ENCODE peak calls at places on chromosome 22, in four cellular contexts. One of them, this sample, is unnamed.

GRCh38 chr22:26986051-26986881 is 328.9 kb downstream of the MIAT start:
- DNase-seq in hepatocyte: no peak
- DNase-seq in RWPE1: no peak
- DNase-seq in stomach: no peak
- DNase-seq in this sample: no peak

GRCh38 chr22:25153961-25154685 is 45.5 kb upstream of the CRYBB3 start:
- DNase-seq in stomach: peak; percentile 89
- DNase-seq in RWPE1: peak; percentile 81
- DNase-seq in hepatocyte: peak; percentile 60
- DNase-seq in this sample: no peak

GRCh38 chr22:41770715-41771452 is 29.6 kb upstream of the CCDC134 start:
- DNase-seq in hepatocyte: no peak
- DNase-seq in RWPE1: peak; percentile 8
- DNase-seq in stomach: no peak
- DNase-seq in this sample: no peak

GRCh38 chr22:35152316-35152715 is 86.4 kb downstream of the ISX start:
- DNase-seq in hepatocyte: no peak
- DNase-seq in RWPE1: no peak
- DNase-seq in stomach: no peak
- DNase-seq in this sample: no peak

GRCh38 chr22:42780070-42780540 is 59.4 kb upstream of the A4GALT start:
- DNase-seq in stomach: peak; percentile 51
- DNase-seq in RWPE1: peak; percentile 42
- DNase-seq in hepatocyte: peak; percentile 93
- DNase-seq in this sample: peak; percentile 79

GRCh38 chr22:40401532-40401931 is 31.1 kb downstream of the SGSM3 start:
- DNase-seq in RWPE1: no peak
- DNase-seq in stomach: no peak
- DNase-seq in hepatocyte: no peak
- DNase-seq in this sample: no peak

GRCh38 chr22:19066531-19067271 is 55.5 kb downstream of the DGCR2 start:
- DNase-seq in hepatocyte: no peak
- DNase-seq in stomach: no peak
- DNase-seq in RWPE1: peak; percentile 76
- DNase-seq in this sample: no peak

GRCh38 chr22:18012528-18012927 is 11.8 kb downstream of the MICAL3 start:
- DNase-seq in hepatocyte: peak; percentile 60
- DNase-seq in RWPE1: peak; percentile 28
- DNase-seq in stomach: no peak
- DNase-seq in this sample: no peak

GRCh38 chr22:48103126-48103875 is 1340.9 kb downstream of the TBC1D22A start:
- DNase-seq in stomach: peak; percentile 3
- DNase-seq in RWPE1: no peak
- DNase-seq in hepatocyte: no peak
- DNase-seq in this sample: peak; percentile 25

GRCh38 chr22:20807315-20807752 is 33.4 kb downstream of the SERPIND1 start:
- DNase-seq in stomach: no peak
- DNase-seq in hepatocyte: peak; percentile 49
- DNase-seq in RWPE1: peak; percentile 38
- DNase-seq in this sample: peak; percentile 77

GRCh38 chr22:19876314-19876940 is 21.8 kb upstream of the GNB1L start:
- DNase-seq in hepatocyte: no peak
- DNase-seq in RWPE1: no peak
- DNase-seq in stomach: no peak
- DNase-seq in this sample: no peak

DNA sequence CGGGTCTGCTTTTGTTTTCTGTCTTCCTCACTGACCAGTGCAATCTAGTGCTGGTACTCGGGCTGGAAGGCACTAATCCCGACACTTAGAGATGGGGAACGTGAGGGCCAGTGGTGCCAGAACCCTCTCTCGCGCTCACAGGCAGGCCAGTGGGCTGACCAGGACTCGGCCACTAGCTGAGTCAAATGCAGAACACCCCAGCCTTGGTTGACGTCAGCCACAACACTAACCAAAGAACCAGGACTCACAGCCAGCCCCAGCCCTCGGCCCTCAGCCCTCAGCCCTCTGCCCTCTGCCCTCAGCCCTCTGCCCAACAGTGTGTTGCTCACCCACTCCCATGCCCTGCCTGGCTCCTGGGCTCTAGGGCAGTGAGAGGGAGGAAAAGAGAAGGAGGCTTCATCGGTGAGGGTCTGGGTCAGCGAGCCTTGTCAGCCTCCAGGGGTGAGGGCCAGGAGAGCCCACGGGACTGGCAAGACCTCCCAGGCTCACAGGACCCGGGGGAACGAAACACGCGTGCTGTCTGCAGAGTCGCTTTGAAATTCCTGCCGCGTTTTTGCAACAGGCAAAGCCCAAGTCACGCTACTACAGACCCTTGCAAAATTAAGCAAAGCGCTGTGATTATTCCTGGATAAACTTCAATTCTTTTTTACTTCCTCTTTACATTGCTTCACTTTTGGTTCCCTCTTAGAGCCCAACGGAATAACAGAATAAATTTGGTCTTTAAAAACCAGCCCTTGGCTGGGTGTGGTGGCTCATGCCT is 27.5 kb downstream of the KIAA0930 start:
- DNase-seq in hepatocyte: no peak
- DNase-seq in stomach: no peak
- DNase-seq in RWPE1: no peak
- DNase-seq in this sample: peak; percentile 48
- H3K27ac ChIP-seq in hepatocyte: peak overlapping the region; percentile 82
- H3K27ac ChIP-seq in stomach: peak overlapping the region; percentile 21
- H3K27ac ChIP-seq in RWPE1: peak overlapping the region; percentile 95
- H3K27ac ChIP-seq in this sample: peak overlapping the region; percentile 11

GRCh38 chr22:45735273-45735672 is 63.6 kb downstream of the ATXN10 start:
- DNase-seq in hepatocyte: no peak
- DNase-seq in RWPE1: no peak
- DNase-seq in stomach: no peak
- DNase-seq in this sample: no peak
- H3K27ac ChIP-seq in hepatocyte: no peak overlapping the region
- H3K27ac ChIP-seq in RWPE1: no peak overlapping the region
- H3K27ac ChIP-seq in stomach: no peak overlapping the region
- H3K27ac ChIP-seq in this sample: no peak overlapping the region

GRCh38 chr22:33467718-33468117 is 409.5 kb upstream of the SYN3 start:
- DNase-seq in RWPE1: no peak
- DNase-seq in stomach: no peak
- DNase-seq in hepatocyte: no peak
- DNase-seq in this sample: no peak

GRCh38 chr22:33467067-33467466 is 408.9 kb upstream of the SYN3 start:
- DNase-seq in stomach: no peak
- DNase-seq in RWPE1: no peak
- DNase-seq in hepatocyte: no peak
- DNase-seq in this sample: no peak

GRCh38 chr22:33464698-33465097 is 406.5 kb upstream of the SYN3 start:
- DNase-seq in hepatocyte: no peak
- DNase-seq in stomach: no peak
- DNase-seq in RWPE1: no peak
- DNase-seq in this sample: no peak

GRCh38 chr22:33465554-33465953 is 407.4 kb upstream of the SYN3 start:
- DNase-seq in hepatocyte: no peak
- DNase-seq in RWPE1: no peak
- DNase-seq in stomach: no peak
- DNase-seq in this sample: no peak

GRCh38 chr22:33461698-33462434 is 403.7 kb upstream of the SYN3 start:
- DNase-seq in RWPE1: no peak
- DNase-seq in hepatocyte: no peak
- DNase-seq in stomach: no peak
- DNase-seq in this sample: no peak
- H3K27ac ChIP-seq in RWPE1: no peak overlapping the region
- H3K27ac ChIP-seq in hepatocyte: no peak overlapping the region
- H3K27ac ChIP-seq in stomach: no peak overlapping the region
- H3K27ac ChIP-seq in this sample: no peak overlapping the region

GRCh38 chr22:36885474-36885873 is 24.7 kb downstream of the NCF4 start:
- DNase-seq in hepatocyte: no peak
- DNase-seq in RWPE1: no peak
- DNase-seq in stomach: no peak
- DNase-seq in this sample: no peak
- H3K27ac ChIP-seq in hepatocyte: no peak overlapping the region
- H3K27ac ChIP-seq in RWPE1: no peak overlapping the region
- H3K27ac ChIP-seq in stomach: no peak overlapping the region
- H3K27ac ChIP-seq in this sample: no peak overlapping the region